ENCODE peak calls at places on chromosomes 11 and 22, in eight cellular contexts. Z is non-pigmented ciliary epithelial cell; M is BJ; S is pancreas; W is naive thymus-derived CD4-positive, alpha-beta T cell; C is fibroblast of mammary gland; L is activated naive CD4-positive, alpha-beta T cell; G is A549. P is an unnamed sample.

GRCh38 chr11:12125609-12126149 is 15.3 kb downstream of the MICAL2 start:
- DNase-seq in Z (no peak), M (no peak), S (no peak), W (no peak), C (peak), L (no peak), G (no peak), P (no peak)

GRCh38 chr11:2795491-2795991 is 90.0 kb downstream of the CDKN1C start:
- DNase-seq in Z (no peak), M (no peak), S (peak), W (no peak), C (no peak), L (no peak), G (no peak), P (no peak)

GRCh38 chr11:43327987-43328386 is 16.2 kb downstream of the API5 start:
- DNase-seq in Z (peak), M (peak), S (no peak), W (no peak), C (peak), L (no peak), G (peak), P (peak)

GRCh38 chr11:129237456-129237855 is 45.3 kb upstream of the ARHGAP32 start:
- DNase-seq in Z (no peak), M (no peak), S (no peak), W (no peak), C (no peak), L (no peak), G (no peak), P (no peak)

GRCh38 chr22:31977141-31977781 is 32.9 kb downstream of the YWHAH start:
- DNase-seq in Z (peak), M (no peak), S (peak), W (peak), C (peak), L (peak), G (peak), P (no peak)

GRCh38 chr22:30361916-30362631 is 5.3 kb downstream of the CCDC157 start:
- DNase-seq in Z (no peak), M (no peak), S (no peak), W (no peak), C (no peak), L (no peak), G (no peak), P (no peak)

GRCh38 chr11:117189191-117189940 is 9.8 kb upstream of the TAGLN start:
- DNase-seq in Z (no peak), M (no peak), S (no peak), W (no peak), C (no peak), L (no peak), G (no peak), P (no peak)

GRCh38 chr11:72812968-72813739 is 1.1 kb upstream of the ATG16L2 start:
- DNase-seq in Z (no peak), M (no peak), S (peak), W (no peak), C (peak), L (peak), G (peak), P (no peak)

GRCh38 chr11:528815-529728 is 6.3 kb downstream of the HRAS start:
- DNase-seq in Z (no peak), M (no peak), S (no peak), W (no peak), C (no peak), L (no peak), G (no peak), P (no peak)

GRCh38 chr11:31102875-31103274 is 266.7 kb downstream of the DCDC1 start:
- DNase-seq in Z (no peak), M (no peak), S (no peak), W (no peak), C (no peak), L (no peak), G (no peak), P (no peak)

GRCh38 chr11:5004429-5005274 is 10.0 kb downstream of the OR51L1 start:
- DNase-seq in Z (peak), M (peak), S (peak), W (no peak), C (peak), L (no peak), G (peak), P (no peak)

GRCh38 chr22:41682033-41682807 is 6.4 kb downstream of the SNU13 start:
- DNase-seq in Z (peak), M (no peak), S (peak), W (peak), C (peak), L (peak), G (no peak), P (no peak)

GRCh38 chr22:41966607-41967240 is 2.5 kb upstream of the SEPTIN3 start:
- DNase-seq in Z (peak), M (peak), S (no peak), W (peak), C (peak), L (no peak), G (peak), P (peak)

P was measured in epithelial cell of proximal tubule.